ENCODE peak calls at places on chromosomes 3 and 15, in ten cellular contexts. H, I, A, C, Z, M, B, N, X and W are unnamed samples.

GRCh38 chr15:53534105-53534839 is 225.2 kb downstream of the WDR72 start:
- DNase-seq in M (no peak), Z (no peak), A (no peak), B (no peak), C (no peak), H (no peak), N (no peak), I (no peak), X (no peak), W (no peak)

GRCh38 chr3:106485802-106486201 is 617.0 kb upstream of the CBLB start:
- DNase-seq in M (no peak), H (no peak), I (no peak), Z (no peak), N (no peak), C (no peak), B (no peak), X (no peak), A (no peak), W (no peak)

GRCh38 chr3:4829031-4829394 is 150.2 kb upstream of the BHLHE40 start:
- DNase-seq in X (no peak), I (no peak), H (no peak), M (no peak), B (peak), A (no peak), Z (no peak), C (no peak), N (no peak), W (no peak)

GRCh38 chr3:129026728-129027543 is 25.8 kb downstream of the EFCC1 start:
- DNase-seq in A (peak), H (no peak), I (peak), X (peak), C (peak), M (peak), B (peak), N (peak), Z (peak), W (peak)

GRCh38 chr3:184255291-184256039 is 5.9 kb downstream of the CAMK2N2 start:
- DNase-seq in B (peak), I (no peak), A (no peak), M (no peak), C (no peak), H (no peak), X (no peak), Z (no peak), N (no peak), W (peak)

GRCh38 chr3:163935411-163935810 is 1142.9 kb downstream of the SI start:
- DNase-seq in N (no peak), X (no peak), A (no peak), H (no peak), B (no peak), C (no peak), I (no peak), Z (no peak), M (no peak), W (no peak)

GRCh38 chr15:41637086-41637485 is 23.1 kb upstream of the MGA start:
- DNase-seq in N (no peak), B (no peak), H (no peak), Z (no peak), A (no peak), M (no peak), C (no peak), I (no peak), X (no peak), W (no peak)

GRCh38 chr3:65732060-65732933 is 306.4 kb downstream of the MAGI1 start:
- DNase-seq in I (no peak), H (peak), B (peak), N (no peak), M (peak), X (no peak), C (no peak), Z (peak), A (peak), W (no peak)

GRCh38 chr3:22894877-22895276 is 308.2 kb upstream of the UBE2E2 start:
- DNase-seq in Z (no peak), I (no peak), B (no peak), H (no peak), X (no peak), A (no peak), M (no peak), C (no peak), N (no peak), W (no peak)

GRCh38 chr3:22898558-22898957 is 304.6 kb upstream of the UBE2E2 start:
- DNase-seq in Z (no peak), C (no peak), X (no peak), I (no peak), H (no peak), B (no peak), M (no peak), N (no peak), A (no peak), W (no peak)

GRCh38 chr3:22901684-22902083 is 301.4 kb upstream of the UBE2E2 start:
- DNase-seq in C (no peak), M (no peak), I (no peak), Z (no peak), N (no peak), H (no peak), X (no peak), B (no peak), A (no peak), W (no peak)

GRCh38 chr3:22900296-22900695 is 302.8 kb upstream of the UBE2E2 start:
- DNase-seq in B (no peak), X (no peak), Z (no peak), C (no peak), N (no peak), A (no peak), I (no peak), H (no peak), M (no peak), W (no peak)

GRCh38 chr3:22899441-22899840 is 303.7 kb upstream of the UBE2E2 start:
- DNase-seq in N (no peak), C (no peak), M (no peak), X (no peak), A (no peak), Z (no peak), B (no peak), H (no peak), I (no peak), W (no peak)
- H3K27ac ChIP-seq in N (no peak), C (no peak), M (no peak), X (no peak), A (no peak), Z (no peak), B (no peak), H (no peak), I (no peak), W (no peak)

DNA sequence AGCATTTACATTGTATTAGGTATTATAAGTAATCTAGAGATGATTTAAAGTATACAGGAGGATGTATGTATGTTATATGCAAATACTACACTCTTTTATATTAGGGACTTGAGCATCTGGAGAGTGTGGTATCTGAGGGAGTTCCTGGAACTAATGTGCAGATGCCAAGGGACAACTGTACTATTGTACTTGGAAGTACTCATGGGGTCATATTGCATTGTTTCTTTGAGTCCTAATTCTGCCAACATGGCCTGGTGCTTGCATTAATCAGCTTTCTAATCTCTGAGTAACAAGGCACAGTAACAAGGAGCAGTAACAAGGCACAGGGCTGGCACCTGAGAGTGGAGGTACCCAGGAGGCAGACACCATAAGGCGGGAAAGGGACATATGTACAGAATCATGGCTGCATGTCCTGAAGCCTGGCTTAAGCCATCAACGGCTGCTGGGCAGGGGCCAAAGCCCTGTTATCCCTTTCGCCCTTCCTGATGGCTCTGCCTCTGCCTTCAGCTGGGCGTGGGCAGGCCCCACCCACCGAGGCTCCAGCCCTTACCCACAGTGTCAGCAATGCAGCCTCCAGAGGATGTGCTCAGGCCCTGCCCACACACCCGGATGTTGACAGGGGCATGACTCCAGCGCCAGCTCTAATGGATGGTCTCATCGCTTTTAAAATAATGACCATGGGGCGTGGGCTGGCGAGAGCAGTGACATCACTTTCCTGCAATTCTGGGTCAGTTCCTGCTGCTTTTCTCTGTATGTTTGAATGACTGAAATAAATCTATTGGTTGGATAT is 22.9 kb downstream of the CEMIP start:
- DNase-seq in B (peak), M (peak), I (no peak), Z (peak), C (no peak), H (no peak), X (no peak), A (no peak), N (no peak), W (no peak)
- H3K27ac ChIP-seq in B (no peak), M (no peak), I (no peak), Z (no peak), C (peak), H (no peak), X (no peak), A (no peak), N (no peak), W (no peak)

GRCh38 chr3:150469931-150470740 is 62.0 kb downstream of the TSC22D2 start:
- DNase-seq in B (peak), A (no peak), I (peak), X (no peak), Z (no peak), M (no peak), N (no peak), H (no peak), C (no peak), W (peak)
- H3K27ac ChIP-seq in B (peak), A (no peak), I (peak), X (peak), Z (no peak), M (peak), N (no peak), H (peak), C (no peak), W (peak)

GRCh38 chr15:40096094-40096876 is 12.4 kb downstream of the BMF start:
- DNase-seq in C (no peak), I (no peak), Z (no peak), A (no peak), N (no peak), B (no peak), M (no peak), X (no peak), H (no peak), W (no peak)
- H3K27ac ChIP-seq in C (peak), I (peak), Z (no peak), A (peak), N (peak), B (no peak), M (no peak), X (no peak), H (peak), W (no peak)

GRCh38 chr15:30990036-30990435 is 1.4 kb downstream of the MTMR10 start:
- DNase-seq in N (no peak), X (no peak), M (no peak), I (no peak), A (no peak), C (no peak), Z (no peak), B (peak), H (no peak), W (no peak)

GRCh38 chr15:30992073-30992363 is 590 bp upstream of the MTMR10 start:
- DNase-seq in H (no peak), I (no peak), M (no peak), Z (no peak), N (no peak), A (no peak), C (no peak), B (no peak), X (no peak), W (no peak)

GRCh38 chr15:30991301-30992072 is at the start of gene MTMR10:
- DNase-seq in C (peak), Z (peak), A (peak), B (peak), I (peak), H (peak), N (peak), X (peak), M (peak), W (no peak)

GRCh38 chr15:30990451-30991300 is 752 bp downstream of the MTMR10 start:
- DNase-seq in A (no peak), C (no peak), B (peak), M (peak), Z (no peak), N (no peak), H (no peak), X (no peak), I (no peak), W (no peak)

GRCh38 chr15:30992465-30992864 is 1.0 kb upstream of the MTMR10 start:
- DNase-seq in B (peak), A (peak), M (no peak), X (no peak), Z (no peak), I (no peak), C (peak), N (no peak), H (no peak), W (no peak)
- H3K27ac ChIP-seq in B (peak), A (peak), M (no peak), X (no peak), Z (peak), I (peak), C (peak), N (peak), H (no peak), W (peak)

GRCh38 chr15:39156166-39156565 is 424.7 kb upstream of the THBS1 start:
- DNase-seq in B (peak), M (peak), Z (peak), H (no peak), A (no peak), C (no peak), X (no peak), I (no peak), N (peak), W (no peak)

GRCh38 chr15:39153718-39154117 is 427.2 kb upstream of the THBS1 start:
- DNase-seq in C (no peak), H (no peak), I (peak), Z (no peak), M (no peak), X (no peak), N (no peak), A (no peak), B (peak), W (no peak)

GRCh38 chr15:39153058-39153457 is 427.8 kb upstream of the THBS1 start:
- DNase-seq in Z (no peak), A (no peak), N (no peak), H (no peak), C (no peak), I (no peak), B (no peak), M (no peak), X (no peak), W (no peak)

GRCh38 chr15:39154776-39155175 is 426.1 kb upstream of the THBS1 start:
- DNase-seq in C (no peak), M (no peak), B (no peak), N (no peak), X (no peak), H (no peak), Z (no peak), I (no peak), A (no peak), W (no peak)

GRCh38 chr15:39154136-39154770 is 426.6 kb upstream of the THBS1 start:
- DNase-seq in B (no peak), I (no peak), H (no peak), Z (no peak), A (no peak), N (no peak), M (no peak), X (no peak), C (no peak), W (no peak)
- H3K27ac ChIP-seq in B (no peak), I (peak), H (no peak), Z (no peak), A (no peak), N (no peak), M (no peak), X (no peak), C (no peak), W (no peak)